ENCODE peak calls at places on chromosomes 11 and 22, in eight cellular contexts. One of them, this sample, is unnamed.

GRCh38 chr11:62560566-62561103 is 13.1 kb downstream of the EEF1G start:
- DNase-seq in NCI-H1417 treated with DMSO at 0.1 percent for 48 hours: no peak
- DNase-seq in GM13976: no peak
- DNase-seq in neuronal stem cell: peak; percentile 82
- DNase-seq in astrocyte of the cerebellum: peak; percentile 96
- DNase-seq in M059J: peak; percentile 99
- DNase-seq in NAMALWA: peak; percentile 67
- DNase-seq in AML-193: peak; percentile 74
- DNase-seq in this sample: peak; percentile 91

GRCh38 chr11:64070301-64070656 is 34.5 kb downstream of the FLRT1 start:
- DNase-seq in NCI-H1417 treated with DMSO at 0.1 percent for 48 hours: no peak
- DNase-seq in GM13976: no peak
- DNase-seq in neuronal stem cell: peak; percentile 59
- DNase-seq in astrocyte of the cerebellum: no peak
- DNase-seq in M059J: no peak
- DNase-seq in NAMALWA: no peak
- DNase-seq in AML-193: no peak
- DNase-seq in this sample: no peak

GRCh38 chr22:35616043-35616442 is 1.1 kb downstream of the MB start:
- DNase-seq in NCI-H1417 treated with DMSO at 0.1 percent for 48 hours: no peak
- DNase-seq in GM13976: no peak
- DNase-seq in neuronal stem cell: no peak
- DNase-seq in astrocyte of the cerebellum: no peak
- DNase-seq in M059J: no peak
- DNase-seq in NAMALWA: no peak
- DNase-seq in AML-193: no peak
- DNase-seq in this sample: no peak

GRCh38 chr22:35891442-35891841 is 137.2 kb downstream of the RBFOX2 start:
- DNase-seq in NCI-H1417 treated with DMSO at 0.1 percent for 48 hours: no peak
- DNase-seq in GM13976: no peak
- DNase-seq in neuronal stem cell: no peak
- DNase-seq in astrocyte of the cerebellum: no peak
- DNase-seq in M059J: no peak
- DNase-seq in NAMALWA: no peak
- DNase-seq in AML-193: no peak
- DNase-seq in this sample: no peak

GRCh38 chr22:38963872-38964271 is 6.5 kb downstream of the APOBEC3A start:
- DNase-seq in NCI-H1417 treated with DMSO at 0.1 percent for 48 hours: no peak
- DNase-seq in GM13976: no peak
- DNase-seq in neuronal stem cell: no peak
- DNase-seq in astrocyte of the cerebellum: no peak
- DNase-seq in M059J: no peak
- DNase-seq in NAMALWA: no peak
- DNase-seq in AML-193: no peak
- DNase-seq in this sample: no peak

GRCh38 chr11:64409707-64410395 is 50.9 kb downstream of the RPS6KA4 start:
- DNase-seq in NCI-H1417 treated with DMSO at 0.1 percent for 48 hours: no peak
- DNase-seq in GM13976: no peak
- DNase-seq in neuronal stem cell: no peak
- DNase-seq in astrocyte of the cerebellum: no peak
- DNase-seq in M059J: no peak
- DNase-seq in NAMALWA: no peak
- DNase-seq in AML-193: no peak
- DNase-seq in this sample: no peak

GRCh38 chr22:39299829-39300178 is 19.6 kb downstream of the RPL3 start:
- DNase-seq in NCI-H1417 treated with DMSO at 0.1 percent for 48 hours: no peak
- DNase-seq in GM13976: peak; percentile 73
- DNase-seq in neuronal stem cell: no peak
- DNase-seq in astrocyte of the cerebellum: no peak
- DNase-seq in M059J: peak; percentile 65
- DNase-seq in NAMALWA: peak; percentile 60
- DNase-seq in AML-193: no peak
- DNase-seq in this sample: no peak

GRCh38 chr11:120137611-120138521 is at the start of gene TRIM29:
- DNase-seq in NCI-H1417 treated with DMSO at 0.1 percent for 48 hours: no peak
- DNase-seq in GM13976: peak; percentile 20
- DNase-seq in neuronal stem cell: no peak
- DNase-seq in astrocyte of the cerebellum: no peak
- DNase-seq in M059J: no peak
- DNase-seq in NAMALWA: no peak
- DNase-seq in AML-193: no peak
- DNase-seq in this sample: peak; percentile 7

GRCh38 chr11:47724041-47724729 is 9.0 kb upstream of the AGBL2 start:
- DNase-seq in NCI-H1417 treated with DMSO at 0.1 percent for 48 hours: no peak
- DNase-seq in GM13976: no peak
- DNase-seq in neuronal stem cell: no peak
- DNase-seq in astrocyte of the cerebellum: peak; percentile 3
- DNase-seq in M059J: peak; percentile 45
- DNase-seq in NAMALWA: no peak
- DNase-seq in AML-193: peak; percentile 52
- DNase-seq in this sample: peak; percentile 47

GRCh38 chr22:50299724-50300619 is 7.5 kb downstream of the PLXNB2 start:
- DNase-seq in NCI-H1417 treated with DMSO at 0.1 percent for 48 hours: no peak
- DNase-seq in GM13976: no peak
- DNase-seq in neuronal stem cell: no peak
- DNase-seq in astrocyte of the cerebellum: no peak
- DNase-seq in M059J: no peak
- DNase-seq in NAMALWA: peak; percentile 39
- DNase-seq in AML-193: no peak
- DNase-seq in this sample: no peak

GRCh38 chr11:34512810-34513673 is 552 bp downstream of the ELF5 start:
- DNase-seq in NCI-H1417 treated with DMSO at 0.1 percent for 48 hours: no peak
- DNase-seq in GM13976: peak; percentile 81
- DNase-seq in neuronal stem cell: peak; percentile 48
- DNase-seq in astrocyte of the cerebellum: no peak
- DNase-seq in M059J: peak; percentile 50
- DNase-seq in NAMALWA: peak; percentile 74
- DNase-seq in AML-193: peak; percentile 59
- DNase-seq in this sample: no peak

This sample was measured in tibial artery.